ENCODE peak calls at places on chromosomes 7 and 10, in six cellular contexts. Y, P, N, B, V and D are unnamed samples.
A peak's percentile ranks its signal among the peaks of the same experiment; 100 is the strongest.

GRCh38 chr10:23453465-23453864 is 14.6 kb downstream of the OTUD1 start:
- DNase-seq in Y (no peak), B (no peak), V (no peak), N (no peak), P (no peak), D (no peak)

GRCh38 chr7:99679400-99680191 is at the start of gene CYP3A5:
- DNase-seq in N (no peak), Y (no peak), B (peak; percentile 85), V (no peak), P (peak; percentile 99), D (peak; percentile 87)

GRCh38 chr10:62723375-62723774 is 81.1 kb upstream of the ADO start:
- DNase-seq in Y (no peak), V (no peak), B (no peak), P (no peak), N (no peak), D (no peak)

GRCh38 chr7:42214063-42214679 is 22.8 kb downstream of the GLI3 start:
- DNase-seq in V (no peak), Y (no peak), P (no peak), B (no peak), N (no peak), D (no peak)

GRCh38 chr10:5442056-5442989 is 30.0 kb downstream of the NET1 start:
- DNase-seq in N (no peak), B (peak; percentile 70), V (no peak), P (peak; percentile 80), Y (no peak), D (no peak)

GRCh38 chr10:130834573-130834972 is 476.9 kb downstream of the TCERG1L start:
- DNase-seq in B (no peak), Y (no peak), V (no peak), N (no peak), P (no peak), D (no peak)

GRCh38 chr7:76246804-76247389 is 45.2 kb downstream of the SRRM3 start:
- DNase-seq in B (no peak), Y (no peak), N (no peak), P (no peak), V (no peak), D (no peak)

GRCh38 chr7:12131122-12131521 is 80.0 kb upstream of the TMEM106B start:
- DNase-seq in P (no peak), Y (no peak), V (no peak), N (no peak), B (no peak), D (no peak)

GRCh38 chr7:22640269-22640668 is 86.7 kb upstream of the IL6 start:
- DNase-seq in Y (no peak), P (no peak), B (no peak), V (no peak), N (no peak), D (no peak)

GRCh38 chr7:14381306-14381705 is 391.8 kb upstream of the ETV1 start:
- DNase-seq in B (no peak), V (no peak), P (no peak), Y (peak; percentile 73), N (no peak), D (no peak)

GRCh38 chr7:37085600-37085999 is 361.3 kb upstream of the AOAH start:
- DNase-seq in P (no peak), B (no peak), V (no peak), N (no peak), Y (no peak), D (no peak)

GRCh38 chr7:19145429-19146201 is 394 bp upstream of the FERD3L start:
- DNase-seq in P (no peak), Y (no peak), N (no peak), V (no peak), B (no peak), D (no peak)

GRCh38 chr10:119206603-119207366 is 586 bp upstream of the GRK5 start:
- DNase-seq in N (peak; percentile 82), P (peak; percentile 66), Y (peak; percentile 41), V (peak; percentile 86), B (peak; percentile 66), D (peak; percentile 69)

GRCh38 chr7:36484265-36484664 is 94.6 kb downstream of the ANLN start:
- DNase-seq in V (no peak), P (no peak), N (no peak), B (no peak), Y (no peak), D (no peak)

GRCh38 chr7:36925207-36925606 is 200.9 kb upstream of the AOAH start:
- DNase-seq in V (no peak), B (no peak), P (no peak), Y (no peak), N (no peak), D (no peak)

GRCh38 chr10:130236711-130237110 is 100.5 kb downstream of the GLRX3 start:
- DNase-seq in V (no peak), P (no peak), N (peak; percentile 38), Y (no peak), B (no peak), D (peak; percentile 13)

GRCh38 chr10:86361134-86362128 is 5.2 kb downstream of the GRID1 start:
- DNase-seq in B (no peak), V (peak; percentile 50), N (peak; percentile 38), P (no peak), Y (no peak), D (peak; percentile 12)

GRCh38 chr7:1990001-1990670 is 242.6 kb downstream of the MAD1L1 start:
- DNase-seq in V (no peak), P (no peak), B (no peak), Y (no peak), N (no peak), D (no peak)

GRCh38 chr7:130476287-130477001 is 15.4 kb upstream of the MEST start:
- DNase-seq in N (no peak), P (no peak), B (no peak), V (no peak), Y (peak; percentile 97), D (no peak)
- H3K27ac ChIP-seq in N (no peak overlapping the region), P (no peak overlapping the region), B (no peak overlapping the region), V (no peak overlapping the region), Y (no peak overlapping the region), D (no peak overlapping the region)

GRCh38 chr7:130441408-130441854 is 615 bp upstream of the CEP41 start:
- DNase-seq in B (no peak), Y (peak; percentile 16), V (no peak), P (peak; percentile 19), N (no peak), D (no peak)

GRCh38 chr7:130446285-130446684 is 5.5 kb upstream of the CEP41 start:
- DNase-seq in Y (no peak), N (no peak), V (no peak), B (no peak), P (no peak), D (no peak)

GRCh38 chr7:130440527-130441365 is at the start of gene CEP41:
- DNase-seq in V (peak; percentile 98), B (peak; percentile 98), Y (peak; percentile 91), P (peak; percentile 94), N (peak; percentile 97), D (peak; percentile 92)

GRCh38 chr7:130444230-130444629 is 3.4 kb upstream of the CEP41 start:
- DNase-seq in P (no peak), N (no peak), V (no peak), Y (peak; percentile 72), B (no peak), D (no peak)

GRCh38 chr7:130445008-130445407 is 4.2 kb upstream of the CEP41 start:
- DNase-seq in N (no peak), B (no peak), V (no peak), P (no peak), Y (no peak), D (no peak)
- H3K27ac ChIP-seq in N (no peak overlapping the region), B (no peak overlapping the region), V (no peak overlapping the region), P (no peak overlapping the region), Y (no peak overlapping the region), D (no peak overlapping the region)

GRCh38 chr7:131232768-131233167 is 94.9 kb upstream of the MKLN1 start:
- DNase-seq in Y (no peak), N (no peak), P (no peak), V (no peak), B (no peak), D (no peak)

GRCh38 chr7:131233193-131233592 is 94.5 kb upstream of the MKLN1 start:
- DNase-seq in Y (no peak), V (peak; percentile 5), N (no peak), B (no peak), P (no peak), D (no peak)

GRCh38 chr7:131235489-131236317 is 92.0 kb upstream of the MKLN1 start:
- DNase-seq in Y (peak; percentile 100), P (peak; percentile 28), B (no peak), V (no peak), N (no peak), D (no peak)

GRCh38 chr7:131234719-131235488 is 92.8 kb upstream of the MKLN1 start:
- DNase-seq in B (no peak), P (no peak), N (no peak), Y (no peak), V (no peak), D (no peak)

DNA sequence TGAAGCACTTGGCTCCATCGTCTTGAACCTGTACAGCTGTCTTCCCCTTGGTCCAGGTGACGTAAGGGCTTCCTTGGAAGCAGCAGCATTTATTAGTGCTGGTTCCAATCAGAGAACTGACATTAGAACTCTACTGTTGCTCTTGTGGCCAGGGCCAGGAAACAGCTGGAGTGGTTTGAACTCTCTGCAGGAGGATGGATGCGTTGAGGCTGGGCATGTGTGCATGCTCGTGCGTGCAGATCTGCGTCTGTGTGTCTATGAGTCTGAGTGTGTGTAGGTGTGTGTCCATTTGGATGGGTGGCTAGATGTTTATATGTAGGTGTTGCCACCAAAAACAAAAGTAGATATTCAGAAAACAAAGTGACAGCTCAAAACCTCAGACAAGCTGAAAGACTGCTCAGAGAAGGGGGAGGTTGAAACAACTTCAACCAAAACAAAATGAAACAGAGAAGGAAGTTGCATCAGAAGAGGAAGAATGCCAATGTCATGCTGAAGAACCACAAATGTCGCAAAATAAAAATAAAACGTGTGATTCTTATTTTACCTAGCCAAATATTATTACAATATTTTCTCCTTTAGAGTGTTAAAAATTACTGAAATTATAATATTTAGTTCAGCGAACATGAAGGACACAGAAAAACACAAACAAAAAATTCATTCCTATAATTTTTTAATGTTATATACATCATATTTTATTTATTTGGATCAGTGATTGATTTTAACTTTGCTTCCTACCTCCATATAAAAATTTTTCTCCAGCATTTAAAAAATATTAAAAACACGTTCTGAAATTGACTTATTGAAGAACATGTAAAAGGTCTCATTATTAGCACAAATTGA is 96.1 kb upstream of the MKLN1 start:
- DNase-seq in P (peak; percentile 26), V (peak; percentile 67), B (peak; percentile 31), Y (peak; percentile 18), N (no peak), D (peak; percentile 82)
- H3K27ac ChIP-seq in P (peak overlapping the region; percentile 87), V (no peak overlapping the region), B (peak overlapping the region; percentile 58), Y (no peak overlapping the region), N (no peak overlapping the region), D (peak overlapping the region; percentile 69)

GRCh38 chr10:75450062-75450429 is 18.6 kb downstream of the LRMDA start:
- DNase-seq in Y (no peak), N (no peak), V (no peak), P (no peak), B (no peak), D (no peak)
- H3K27ac ChIP-seq in Y (no peak overlapping the region), N (no peak overlapping the region), V (no peak overlapping the region), P (no peak overlapping the region), B (no peak overlapping the region), D (no peak overlapping the region)